ENCODE peak calls at places on chromosomes 2 and 18, in nine cellular contexts. J is PC-9; M is fibroblast of lung; O is MM.1S; A is naive thymus-derived CD4-positive, alpha-beta T cell; R is mesenchymal stem cell; K is cardiac muscle cell; Y is tibial artery; Q is small intestine. T is an unnamed sample. For H3K36me3, the result is how much of the 10 kb centered on the place peaks cover.

GRCh38 chr2:11814979-11815510 is 68.6 kb downstream of the LPIN1 start:
- DNase-seq in Y (no peak), R (no peak), O (no peak), K (no peak), J (no peak), A (no peak), M (no peak), Q (no peak), T (no peak)

GRCh38 chr2:104521247-104521646 is 332.7 kb upstream of the POU3F3 start:
- DNase-seq in Y (no peak), M (no peak), A (no peak), O (no peak), R (no peak), K (peak), Q (no peak), J (no peak), T (no peak)

GRCh38 chr2:127707890-127708648 is 6.8 kb downstream of the SFT2D3 start:
- DNase-seq in M (peak), O (no peak), Q (no peak), A (no peak), K (no peak), R (no peak), J (no peak), Y (no peak), T (no peak)

GRCh38 chr2:97713296-97714083 is at the start of gene ZAP70:
- DNase-seq in Y (peak), M (no peak), Q (peak), O (no peak), K (no peak), R (no peak), J (no peak), A (peak), T (peak)

GRCh38 chr2:151933266-151933804 is 105.1 kb upstream of the ARL5A start:
- DNase-seq in K (no peak), J (no peak), A (no peak), O (no peak), Y (no peak), M (no peak), Q (no peak), R (no peak), T (no peak)

GRCh38 chr2:37585982-37586621 is 85.3 kb downstream of the CDC42EP3 start:
- DNase-seq in A (peak), Q (peak), M (peak), O (peak), R (peak), J (peak), Y (peak), K (no peak), T (peak)

GRCh38 chr2:191385416-191386160 is 140.4 kb downstream of the MYO1B start:
- DNase-seq in Q (no peak), O (no peak), Y (no peak), J (no peak), K (no peak), R (no peak), A (no peak), M (peak), T (no peak)

GRCh38 chr2:20288941-20289340 is 61.7 kb downstream of the PUM2 start:
- DNase-seq in O (no peak), R (no peak), Y (no peak), Q (peak), A (no peak), K (no peak), J (peak), M (peak), T (no peak)

GRCh38 chr2:128472789-128473174 is 154.1 kb upstream of the HS6ST1 start:
- DNase-seq in J (no peak), O (no peak), Q (no peak), M (peak), A (no peak), Y (no peak), K (no peak), R (peak), T (no peak)

GRCh38 chr2:95185197-95185596 is 19.6 kb downstream of the ZNF2 start:
- DNase-seq in K (no peak), R (no peak), Q (no peak), J (no peak), A (no peak), O (no peak), M (no peak), Y (no peak), T (no peak)

GRCh38 chr2:121969155-121969554 is 213.7 kb downstream of the TSN start:
- DNase-seq in A (no peak), M (no peak), Y (peak), O (no peak), R (no peak), J (no peak), Q (no peak), K (no peak), T (peak)

GRCh38 chr2:54947596-54948519 is 102.4 kb downstream of the RTN4 start:
- DNase-seq in Y (no peak), Q (no peak), M (no peak), K (no peak), A (no peak), O (no peak), J (no peak), R (no peak), T (no peak)

GRCh38 chr2:45699032-45699658 is 47.7 kb downstream of the PRKCE start:
- DNase-seq in Q (no peak), R (peak), J (no peak), O (no peak), A (no peak), M (peak), Y (no peak), K (no peak), T (no peak)

GRCh38 chr2:176729706-176730569 is 460.7 kb downstream of the MTX2 start:
- DNase-seq in R (no peak), K (no peak), Y (peak), J (no peak), O (no peak), M (peak), Q (peak), A (no peak), T (peak)

GRCh38 chr2:217798191-217798590 is 204.6 kb downstream of the TNS1 start:
- DNase-seq in M (no peak), R (no peak), O (no peak), A (no peak), Q (no peak), K (no peak), J (no peak), Y (peak), T (no peak)

GRCh38 chr2:30113617-30114293 is 33.1 kb upstream of the YPEL5 start:
- DNase-seq in A (no peak), K (no peak), O (no peak), R (peak), J (peak), M (peak), Q (peak), Y (no peak), T (peak)

GRCh38 chr18:76679259-76679658 is 143.1 kb upstream of the ZNF236 start:
- DNase-seq in K (peak), Y (no peak), M (no peak), O (no peak), Q (no peak), A (no peak), J (no peak), R (peak), T (no peak)

GRCh38 chr2:207215300-207215699 is 49.6 kb upstream of the KLF7 start:
- DNase-seq in K (no peak), R (no peak), O (no peak), M (no peak), Q (no peak), Y (no peak), J (no peak), A (no peak), T (no peak)

GRCh38 chr2:181046833-181047232 is 66.4 kb downstream of the UBE2E3 start:
- DNase-seq in J (no peak), R (no peak), A (no peak), Q (no peak), O (no peak), Y (no peak), K (no peak), M (no peak), T (no peak)

GRCh38 chr2:121346886-121347285 is 61.9 kb upstream of the TFCP2L1 start:
- DNase-seq in Q (no peak), O (no peak), Y (peak), M (no peak), K (no peak), R (no peak), J (no peak), A (no peak), T (no peak)

GRCh38 chr2:150729495-150729955 is 242.1 kb upstream of the RND3 start:
- DNase-seq in J (no peak), R (no peak), Q (no peak), M (peak), Y (no peak), A (no peak), K (no peak), O (no peak), T (no peak)

GRCh38 chr2:45120546-45120945 is 111.3 kb upstream of the SIX2 start:
- DNase-seq in O (no peak), M (peak), K (no peak), J (peak), Y (no peak), Q (no peak), R (peak), A (no peak), T (no peak)

GRCh38 chr2:237530472-237531433 is 35.6 kb upstream of the PRLH start:
- DNase-seq in K (no peak), M (no peak), R (no peak), J (no peak), O (peak), Q (no peak), Y (no peak), A (no peak), T (no peak)

GRCh38 chr18:68438983-68439382 is 275.9 kb downstream of the TMX3 start:
- DNase-seq in R (peak), J (no peak), Y (no peak), M (peak), K (no peak), O (peak), A (no peak), Q (no peak), T (no peak)

GRCh38 chr18:33269223-33269622 is 171.3 kb downstream of the CCDC178 start:
- DNase-seq in R (no peak), Y (no peak), K (no peak), Q (no peak), A (no peak), J (no peak), O (no peak), M (no peak), T (no peak)

GRCh38 chr2:196277002-196277401 is 105.6 kb upstream of the STK17B start:
- DNase-seq in R (peak), K (no peak), Y (no peak), Q (peak), M (no peak), O (peak), J (no peak), A (peak), T (no peak)

GRCh38 chr2:136392897-136393296 is 274.9 kb upstream of the CXCR4 start:
- DNase-seq in Q (no peak), M (no peak), J (no peak), Y (no peak), O (no peak), R (no peak), A (no peak), K (no peak), T (no peak)

GRCh38 chr2:173239644-173240043 is 115.0 kb upstream of the CDCA7 start:
- DNase-seq in Q (no peak), K (no peak), Y (no peak), R (no peak), O (no peak), M (no peak), A (no peak), J (no peak), T (no peak)

GRCh38 chr2:236168110-236169067 is at the start of gene GBX2:
- DNase-seq in J (no peak), O (no peak), K (peak), M (peak), A (no peak), Q (peak), Y (no peak), R (peak), T (no peak)

GRCh38 chr2:207072579-207072978 is 93.2 kb downstream of the KLF7 start:
- DNase-seq in Q (no peak), R (no peak), K (no peak), Y (no peak), A (no peak), J (no peak), O (no peak), M (no peak), T (no peak)

GRCh38 chr2:174442546-174443510 is 44.0 kb downstream of the GPR155 start:
- DNase-seq in O (no peak), R (peak), M (peak), J (peak), Y (no peak), Q (no peak), A (no peak), K (no peak), T (no peak)

GRCh38 chr2:56224316-56224715 is 40.5 kb downstream of the CCDC85A start:
- DNase-seq in Q (no peak), O (no peak), J (no peak), M (no peak), Y (no peak), K (no peak), R (no peak), A (no peak), T (no peak)

GRCh38 chr2:238997137-238997390 is 149.2 kb downstream of the TWIST2 start:
- DNase-seq in O (no peak), M (no peak), J (no peak), Y (no peak), K (no peak), R (no peak), A (no peak), Q (no peak), T (no peak)

GRCh38 chr2:112005391-112006075 is 49.5 kb upstream of the TMEM87B start:
- DNase-seq in J (no peak), O (no peak), Y (no peak), K (no peak), Q (no peak), A (no peak), R (no peak), M (no peak), T (no peak)

DNA sequence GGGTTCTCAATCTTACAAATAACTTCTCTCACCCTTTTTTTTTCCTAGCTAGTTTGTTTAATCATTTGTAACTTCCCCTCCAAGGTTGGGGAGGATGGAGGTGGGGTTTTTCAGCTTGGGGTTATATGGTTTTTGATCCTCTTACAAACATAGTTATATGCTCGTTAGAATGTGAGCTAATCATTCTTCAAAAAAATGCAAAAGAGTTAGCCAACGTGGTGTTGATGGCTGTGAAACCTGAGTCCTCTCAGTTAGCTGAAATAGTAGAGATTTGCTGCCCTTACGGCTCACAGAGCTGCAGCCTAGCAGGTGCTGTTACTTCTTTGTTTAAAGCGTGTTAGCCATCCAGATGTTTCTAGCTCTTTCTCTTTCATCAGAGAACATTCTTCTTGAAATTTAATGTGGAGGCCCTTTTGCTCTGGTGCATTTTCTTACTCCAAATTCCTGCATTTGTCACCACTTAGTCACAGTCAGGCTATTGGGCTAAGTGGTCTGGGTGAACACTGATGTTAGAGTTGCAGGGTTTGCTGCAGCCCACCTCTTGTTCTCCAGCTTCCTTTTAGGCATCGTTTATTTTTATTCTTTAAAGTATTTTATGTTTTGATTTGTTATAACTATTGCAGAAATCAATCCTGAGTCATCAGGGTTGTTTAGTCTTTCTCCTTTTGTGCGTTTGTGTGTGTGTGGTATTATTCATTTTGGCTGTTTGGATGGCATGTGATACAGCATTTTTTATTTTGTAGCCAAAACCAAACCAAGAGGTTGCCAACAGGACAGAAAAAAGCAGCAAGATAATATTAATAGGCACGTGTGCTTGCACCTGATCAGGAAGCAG is 41.1 kb downstream of the LIMS1 start:
- DNase-seq in Q (no peak), K (no peak), O (no peak), R (peak), Y (no peak), M (peak), J (no peak), A (no peak), T (no peak)
- H3K4me3 ChIP-seq in Q (no peak), K (no peak), O (no peak), R (no peak), Y (no peak), M (no peak), J (no peak), A (no peak), T (no peak)

DNA sequence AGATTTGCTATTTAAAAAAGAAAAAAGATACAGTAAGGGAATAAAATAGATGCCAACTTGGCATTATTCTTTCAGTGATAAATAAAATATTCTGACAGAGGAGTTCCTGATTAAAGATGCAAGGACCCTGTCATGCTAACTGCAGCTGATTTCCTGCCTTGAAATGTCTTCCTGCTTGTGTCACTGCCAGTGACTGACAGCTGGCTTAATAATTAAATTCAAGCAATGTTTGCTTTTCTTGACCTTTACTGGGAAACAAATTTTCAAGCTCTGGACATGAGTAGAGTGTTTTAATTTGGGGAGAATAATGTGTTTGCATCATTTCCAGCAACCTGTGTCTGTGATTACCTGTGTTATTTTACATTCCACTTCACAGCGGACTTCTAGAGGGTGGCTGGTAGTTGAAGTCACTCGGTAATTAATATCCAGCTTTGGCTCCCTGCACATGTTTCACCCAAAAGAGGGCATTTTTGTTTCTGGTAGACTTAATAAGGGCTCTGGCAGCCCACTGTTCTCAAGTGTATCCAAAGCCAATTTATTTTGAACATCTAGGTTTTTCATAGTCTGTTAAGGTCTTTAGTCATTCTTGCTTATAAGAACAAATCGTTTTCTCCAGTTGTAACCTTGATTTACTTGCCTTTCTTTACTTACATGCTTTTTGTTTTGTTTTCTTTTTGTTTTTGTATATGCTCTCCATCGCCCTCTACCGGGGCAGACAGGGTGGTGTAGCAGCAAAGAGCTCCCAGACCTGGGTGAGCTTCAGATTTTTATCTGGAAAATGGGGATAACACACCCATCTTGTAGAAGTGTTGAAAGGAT is 48.5 kb upstream of the PROKR1 start:
- DNase-seq in A (peak), K (peak), J (peak), Y (no peak), M (peak), R (peak), O (peak), Q (peak), T (no peak)
- H3K27ac ChIP-seq in A (no peak), K (no peak), J (no peak), Y (no peak), M (no peak), R (peak), O (peak), Q (no peak), T (no peak)

DNA sequence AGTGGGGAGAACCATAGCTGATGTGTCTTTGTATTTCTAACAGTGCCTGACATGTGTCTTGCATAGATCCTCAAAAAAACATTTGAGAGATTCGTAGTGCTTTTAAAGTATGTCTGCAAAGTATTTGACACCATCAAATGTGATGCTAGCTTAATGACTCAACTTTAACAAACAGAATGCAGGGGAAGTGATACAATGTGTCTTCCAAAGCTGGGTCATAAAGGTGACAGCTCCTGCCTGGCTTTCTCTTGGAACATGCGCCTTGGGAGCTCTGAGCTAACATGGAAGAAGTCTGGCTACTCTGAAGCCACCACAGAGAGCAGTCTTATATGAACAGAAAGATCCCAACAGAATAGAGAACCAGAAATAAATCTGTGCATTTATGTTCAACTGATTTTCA is 78.2 kb downstream of the C1D start:
- DNase-seq in M (no peak), K (no peak), O (no peak), J (no peak), R (no peak), Y (no peak), A (no peak), Q (no peak), T (no peak)
- H3K36me3 ChIP-seq in M (under half), K (under half), O (under half), J (under half), R (under half), Y (under half), A (under half), Q (under half), T (under half)

GRCh38 chr2:109127556-109127955 is 1.4 kb upstream of the SH3RF3 start:
- DNase-seq in O (no peak), M (no peak), K (no peak), A (no peak), J (no peak), Q (no peak), Y (no peak), R (no peak), T (peak)

GRCh38 chr2:109128048-109128465 is 948 bp upstream of the SH3RF3 start:
- DNase-seq in R (peak), J (peak), M (peak), Q (peak), A (peak), K (peak), Y (peak), O (peak), T (peak)

GRCh38 chr2:109129356-109129920 is 433 bp downstream of the SH3RF3 start:
- DNase-seq in Y (no peak), M (peak), A (peak), J (peak), O (peak), R (peak), Q (no peak), K (peak), T (peak)

GRCh38 chr2:109129921-109130725 is 1.1 kb downstream of the SH3RF3 start:
- DNase-seq in Q (no peak), R (peak), Y (peak), K (no peak), O (peak), A (peak), M (peak), J (no peak), T (peak)

DNA sequence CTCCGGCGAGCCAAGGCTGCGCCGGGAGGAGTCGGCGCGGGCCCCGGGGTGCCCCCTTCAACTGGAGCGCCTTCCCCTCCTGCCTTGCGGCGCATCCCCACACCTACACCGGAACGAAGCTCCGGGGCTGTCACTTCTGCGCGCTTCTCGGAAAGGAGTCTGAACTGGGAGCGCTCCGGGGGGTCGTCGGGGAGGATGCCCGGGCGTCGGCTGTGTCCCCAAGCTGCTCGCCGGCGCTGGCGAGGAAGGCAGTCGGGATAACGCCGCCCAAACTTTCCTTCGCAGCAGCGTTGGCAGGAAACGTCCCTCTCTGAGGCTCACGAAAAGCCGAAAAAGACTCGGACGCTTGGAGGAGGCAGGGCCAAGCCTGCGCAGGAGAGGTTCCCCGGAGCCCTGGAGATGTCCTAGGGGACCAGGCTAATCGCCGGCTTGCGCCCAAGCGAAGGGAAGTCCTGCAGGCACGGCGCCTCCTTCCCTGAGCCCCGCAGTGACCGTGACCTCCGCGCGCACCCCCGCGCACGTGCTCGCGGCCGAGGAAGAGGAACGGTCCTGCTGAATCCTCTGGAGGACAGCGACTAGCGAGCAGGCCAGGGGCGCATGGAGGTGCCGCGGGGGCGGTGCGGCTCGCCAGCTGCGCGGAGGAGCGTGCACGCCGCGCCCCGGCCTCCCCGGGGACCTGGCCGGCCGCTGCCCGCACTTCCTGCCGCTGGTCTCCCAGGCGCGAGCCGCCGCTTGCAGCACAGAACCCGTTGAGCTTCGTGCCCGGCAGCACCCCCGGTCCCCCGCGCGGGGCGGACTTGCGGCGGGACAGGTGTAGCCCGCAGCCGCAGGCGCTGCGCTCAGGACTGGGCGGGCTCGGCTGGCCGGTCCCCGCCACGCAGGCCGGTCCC is at the start of gene SH3RF3:
- DNase-seq in M (peak), A (peak), K (peak), Q (no peak), J (peak), O (peak), R (peak), Y (peak), T (peak)
- H3K4me3 ChIP-seq in M (peak), A (peak), K (peak), Q (peak), J (peak), O (peak), R (peak), Y (peak), T (peak)

T was measured in aorta.